ENCODE peak calls at places on chromosomes 2 and 18, in four cellular contexts. N is chondrocyte, I is RWPE1, P is GM20000. R is an unnamed sample.

GRCh38 chr18:24446953-24447537 is 13.4 kb upstream of the HRH4 start:
- DNase-seq in N (no peak), I (no peak), P (no peak), R (no peak)

GRCh38 chr18:38751211-38751610 is 1185.6 kb upstream of the CELF4 start:
- DNase-seq in N (no peak), I (no peak), P (no peak), R (no peak)

GRCh38 chr2:107645586-107645985 is 181.1 kb upstream of the RGPD4 start:
- DNase-seq in N (no peak), I (no peak), P (no peak), R (no peak)

GRCh38 chr2:8999802-9000201 is 3.7 kb downstream of the MBOAT2 start:
- DNase-seq in N (no peak), I (no peak), P (no peak), R (no peak)

GRCh38 chr2:217930783-217931563 is 71.8 kb downstream of the TNS1 start:
- DNase-seq in N (no peak), I (no peak), P (no peak), R (no peak)

GRCh38 chr2:178241852-178242551 is 47.7 kb downstream of the OSBPL6 start:
- DNase-seq in N (no peak), I (peak; percentile 77), P (no peak), R (peak; percentile 96)

GRCh38 chr2:54083021-54083420 is 32.4 kb upstream of the ACYP2 start:
- DNase-seq in N (no peak), I (no peak), P (no peak), R (no peak)

GRCh38 chr2:127416486-127417001 is 1.7 kb upstream of the PROC start:
- DNase-seq in N (no peak), I (no peak), P (peak; percentile 36), R (no peak)

GRCh38 chr2:41914936-41915335 is 132.9 kb upstream of the PKDCC start:
- DNase-seq in N (no peak), I (no peak), P (no peak), R (no peak)

GRCh38 chr18:62033207-62033606 is 140.4 kb upstream of the RNF152 start:
- DNase-seq in N (no peak), I (no peak), P (no peak), R (no peak)
- TF ChIP-seq CTCF in N (no peak), I (no peak), P (no peak), R (no peak)

DNA sequence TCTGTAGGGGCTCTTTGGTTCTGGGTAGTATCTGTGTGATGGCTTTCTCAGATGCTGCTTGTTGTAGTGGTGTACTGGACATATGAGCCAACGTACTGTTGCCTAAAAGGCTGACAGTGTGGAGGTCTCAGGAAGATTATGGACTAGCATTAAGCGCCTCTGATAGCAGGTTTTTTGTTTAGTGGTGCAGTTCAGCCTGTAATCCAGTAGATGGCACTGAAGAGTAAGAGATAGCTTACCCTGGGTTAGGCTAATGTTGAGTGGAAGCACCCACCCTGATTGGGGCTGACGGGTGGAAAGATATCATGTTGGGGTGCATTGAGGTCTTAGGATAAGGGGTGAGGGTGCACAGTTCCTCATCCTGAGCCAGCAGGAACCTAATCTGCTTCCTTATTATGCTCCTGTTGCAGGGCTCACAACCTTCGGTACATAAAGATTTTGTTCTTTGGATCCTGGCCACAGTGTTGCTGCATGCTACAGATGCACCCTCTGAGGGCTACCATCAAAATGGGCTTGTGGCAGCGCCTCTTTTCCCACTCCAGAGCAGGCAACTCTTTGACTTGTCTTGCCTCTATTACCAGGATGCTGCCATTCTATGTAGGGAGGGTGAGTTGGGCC is 79.6 kb downstream of the MSTN start:
- DNase-seq in N (no peak), I (no peak), P (no peak), R (peak; percentile 17)
- TF ChIP-seq CTCF in N (peak; percentile 51), I (no peak), P (peak; percentile 4), R (peak; percentile 28)

GRCh38 chr2:111897924-111898702 is at the start of gene MERTK:
- DNase-seq in N (no peak), I (peak; percentile 73), P (peak; percentile 83), R (peak; percentile 44)
- TF ChIP-seq CTCF in N (peak; percentile 84), I (peak; percentile 64), P (peak; percentile 41), R (peak; percentile 43)

DNA sequence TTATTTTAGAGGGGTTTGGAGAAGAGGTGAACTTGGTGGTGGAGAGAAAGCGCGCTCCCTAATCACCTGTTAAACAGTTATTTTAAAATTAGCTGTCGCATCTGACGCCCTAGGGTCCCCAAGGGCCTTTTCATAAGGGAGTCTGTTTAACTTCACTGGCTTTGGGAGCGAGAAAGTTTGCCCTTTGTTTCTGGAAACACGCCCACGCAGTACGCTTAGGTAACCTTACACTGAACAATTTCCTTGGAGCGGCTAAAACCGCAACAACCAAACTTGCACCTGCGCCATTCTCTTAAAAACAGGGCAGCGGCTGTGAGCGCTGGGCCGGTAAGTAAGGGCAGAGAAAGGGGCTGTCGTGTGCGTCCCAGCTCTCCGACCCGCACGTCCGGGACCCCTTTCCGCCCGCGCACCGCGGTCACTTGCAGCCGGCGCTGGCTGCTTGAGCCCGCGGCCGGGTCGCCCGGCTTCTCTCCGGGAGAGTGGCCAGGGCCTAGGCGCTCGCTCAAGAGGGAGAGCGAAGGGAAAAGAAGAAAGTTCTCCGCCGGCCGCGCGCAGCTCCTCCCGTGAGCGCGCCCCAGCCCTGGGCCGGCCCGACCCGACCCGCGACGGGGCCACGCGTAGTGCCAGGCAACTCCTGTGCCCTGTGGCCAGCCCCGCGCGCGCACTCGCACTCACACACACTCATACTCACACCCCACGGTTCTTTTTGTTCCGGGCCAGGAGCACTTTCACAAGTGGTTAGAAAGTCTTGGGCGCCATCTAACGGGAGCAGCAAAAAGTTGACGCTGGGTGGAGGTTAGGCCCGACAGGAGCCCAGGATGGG is 19.2 kb downstream of the POU3F3 start:
- DNase-seq in N (no peak), I (peak; percentile 67), P (peak; percentile 85), R (peak; percentile 84)
- TF ChIP-seq CTCF in N (peak; percentile 93), I (peak; percentile 47), P (peak; percentile 68), R (peak; percentile 65)

DNA sequence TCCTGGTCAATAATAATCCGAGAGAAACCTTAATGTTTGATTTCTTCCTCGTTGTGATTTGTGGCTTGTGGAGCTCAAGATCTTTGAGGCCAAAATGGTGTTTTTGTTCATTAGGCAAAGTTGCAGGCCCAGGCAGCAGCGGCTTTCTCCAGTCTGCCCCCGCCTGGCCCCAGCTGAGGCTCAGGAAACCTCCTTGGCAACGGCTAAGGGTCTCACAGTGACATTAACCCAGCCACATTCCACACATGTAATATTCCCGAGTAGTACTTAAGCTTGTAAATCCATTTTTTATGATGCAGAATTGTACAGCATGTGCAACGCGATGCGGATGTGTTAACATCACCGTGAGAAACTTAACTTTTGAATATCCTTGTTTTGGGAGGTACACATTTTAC is 200.1 kb downstream of the BCL11A start:
- DNase-seq in N (no peak), I (no peak), P (no peak), R (no peak)
- TF ChIP-seq CTCF in N (no peak), I (no peak), P (no peak), R (no peak)

DNA sequence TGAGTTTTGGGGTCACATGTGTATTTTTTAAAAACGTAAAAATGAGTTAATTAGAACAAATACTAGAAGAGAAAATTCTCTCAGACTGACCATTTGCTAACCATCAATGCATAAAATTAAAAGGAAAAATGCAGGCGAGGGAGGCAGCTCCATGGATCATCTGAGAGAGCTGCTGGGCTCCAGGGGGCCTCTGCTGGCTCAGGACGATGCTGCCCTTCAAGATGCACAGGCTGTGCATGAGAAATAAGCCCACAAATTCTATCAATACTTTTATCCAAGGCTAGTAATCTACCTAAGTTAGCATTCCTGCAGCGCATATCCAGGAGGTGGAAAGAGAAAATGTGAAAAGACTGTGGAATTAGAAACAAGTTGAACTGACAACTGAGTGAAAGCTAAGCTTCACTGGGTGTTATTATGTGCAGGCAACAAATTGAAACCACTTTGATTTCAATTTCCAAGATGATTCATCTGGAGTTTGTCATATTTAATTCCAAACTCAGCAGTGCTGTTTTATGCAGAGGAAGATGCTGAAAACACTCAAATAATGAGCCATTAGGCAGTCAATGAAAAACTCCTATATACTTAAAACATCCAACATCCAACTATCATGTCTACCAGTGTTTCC is 261.1 kb downstream of the NBAS start:
- DNase-seq in N (no peak), I (no peak), P (no peak), R (no peak)
- TF ChIP-seq CTCF in N (no peak), I (no peak), P (no peak), R (no peak)

DNA sequence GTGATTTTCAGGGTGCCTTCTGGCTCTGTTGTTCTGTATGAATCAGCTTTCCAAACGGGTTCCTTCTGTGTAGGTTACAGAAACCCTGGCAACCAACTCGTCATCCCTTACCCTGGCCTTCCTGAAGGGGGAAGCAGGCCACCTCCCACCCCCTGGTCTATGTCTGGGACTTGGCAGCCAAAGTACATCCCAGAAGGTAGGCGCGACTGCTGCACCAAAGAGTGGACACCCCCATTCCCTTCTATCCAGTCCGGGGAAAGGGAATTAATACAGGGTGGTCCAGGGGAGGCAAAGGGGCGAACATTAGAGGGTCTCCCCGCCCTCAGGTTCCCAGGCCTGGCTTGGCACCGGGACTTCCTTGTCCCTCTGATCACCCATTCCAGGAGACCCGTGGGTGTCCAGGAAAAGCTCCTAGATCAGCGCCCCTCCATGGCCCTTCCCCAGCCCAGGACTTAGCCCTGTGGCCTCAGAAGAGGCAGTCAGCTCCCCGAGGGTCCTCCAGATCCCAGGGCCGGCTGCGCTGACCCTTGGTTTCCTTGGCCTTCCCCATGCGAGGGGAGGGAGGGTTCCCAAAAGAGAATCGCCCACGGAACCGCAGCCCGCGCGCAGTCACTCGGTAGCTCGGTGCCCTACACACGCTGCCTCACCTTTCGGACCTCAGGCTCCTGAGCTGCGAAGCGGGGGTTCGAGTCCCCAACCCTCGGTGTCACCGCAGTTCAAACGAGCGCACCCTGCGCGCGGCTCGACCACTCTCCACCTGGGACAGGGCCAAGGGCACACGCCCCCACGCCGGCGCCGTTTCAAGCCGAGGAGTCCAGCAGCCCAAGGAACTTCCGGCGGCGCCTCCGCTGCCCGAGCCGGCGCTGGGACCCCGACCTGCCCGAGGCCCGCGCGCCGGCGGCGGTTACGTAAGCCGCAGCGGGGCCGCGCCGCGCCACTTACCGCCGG is at the start of gene PER2:
- DNase-seq in N (peak; percentile 86), I (peak; percentile 88), P (peak; percentile 56), R (peak; percentile 82)
- TF ChIP-seq CTCF in N (peak; percentile 45), I (no peak), P (no peak), R (peak; percentile 6)

GRCh38 chr2:199973703-199974102 is 18.3 kb downstream of the MAIP1 start:
- DNase-seq in N (no peak), I (peak; percentile 42), P (no peak), R (peak; percentile 33)
- TF ChIP-seq CTCF in N (peak; percentile 91), I (peak; percentile 57), P (no peak), R (peak; percentile 56)